ENCODE peak calls at places on chromosomes 16 and 17, in ten cellular contexts. One of them, this sample, is unnamed.

GRCh38 chr16:73505178-73505968 is 457.4 kb upstream of the ZFHX3 start:
- DNase-seq in body of pancreas: no peak
- DNase-seq in fibroblast of mammary gland: no peak
- DNase-seq in MM.1S: no peak
- DNase-seq in mammary epithelial cell: no peak
- DNase-seq in hepatocyte: no peak
- DNase-seq in cardiac fibroblast: no peak
- DNase-seq in GM23338: no peak
- DNase-seq in thyroid gland: no peak
- DNase-seq in CD8-positive, alpha-beta T cell: no peak
- DNase-seq in this sample: no peak

GRCh38 chr17:48989100-48989499 is 8.1 kb upstream of the IGF2BP1 start:
- DNase-seq in body of pancreas: no peak
- DNase-seq in fibroblast of mammary gland: no peak
- DNase-seq in MM.1S: no peak
- DNase-seq in mammary epithelial cell: no peak
- DNase-seq in hepatocyte: no peak
- DNase-seq in cardiac fibroblast: no peak
- DNase-seq in GM23338: no peak
- DNase-seq in thyroid gland: no peak
- DNase-seq in CD8-positive, alpha-beta T cell: no peak
- DNase-seq in this sample: no peak

GRCh38 chr17:1030684-1031557 is 34.0 kb downstream of the TIMM22 start:
- DNase-seq in body of pancreas: no peak
- DNase-seq in fibroblast of mammary gland: peak; percentile 12
- DNase-seq in MM.1S: no peak
- DNase-seq in mammary epithelial cell: no peak
- DNase-seq in hepatocyte: no peak
- DNase-seq in cardiac fibroblast: peak; percentile 17
- DNase-seq in GM23338: peak; percentile 63
- DNase-seq in thyroid gland: peak; percentile 55
- DNase-seq in CD8-positive, alpha-beta T cell: no peak
- DNase-seq in this sample: no peak

GRCh38 chr17:50211249-50212120 is 10.1 kb upstream of the COL1A1 start:
- DNase-seq in body of pancreas: no peak
- DNase-seq in fibroblast of mammary gland: peak; percentile 75
- DNase-seq in MM.1S: no peak
- DNase-seq in mammary epithelial cell: no peak
- DNase-seq in hepatocyte: no peak
- DNase-seq in cardiac fibroblast: peak; percentile 74
- DNase-seq in GM23338: no peak
- DNase-seq in thyroid gland: no peak
- DNase-seq in CD8-positive, alpha-beta T cell: no peak
- DNase-seq in this sample: peak; percentile 63

GRCh38 chr17:12438813-12439586 is 226.7 kb upstream of the MYOCD start:
- DNase-seq in body of pancreas: no peak
- DNase-seq in fibroblast of mammary gland: no peak
- DNase-seq in MM.1S: no peak
- DNase-seq in mammary epithelial cell: no peak
- DNase-seq in hepatocyte: no peak
- DNase-seq in cardiac fibroblast: no peak
- DNase-seq in GM23338: no peak
- DNase-seq in thyroid gland: peak; percentile 35
- DNase-seq in CD8-positive, alpha-beta T cell: no peak
- DNase-seq in this sample: no peak

GRCh38 chr17:6506679-6507231 is 49.6 kb downstream of the PITPNM3 start:
- DNase-seq in body of pancreas: no peak
- DNase-seq in fibroblast of mammary gland: no peak
- DNase-seq in MM.1S: no peak
- DNase-seq in mammary epithelial cell: peak; percentile 79
- DNase-seq in hepatocyte: no peak
- DNase-seq in cardiac fibroblast: peak; percentile 75
- DNase-seq in GM23338: no peak
- DNase-seq in thyroid gland: no peak
- DNase-seq in CD8-positive, alpha-beta T cell: no peak
- DNase-seq in this sample: peak; percentile 63

GRCh38 chr17:1548032-1548431 is 14.6 kb downstream of the PITPNA start:
- DNase-seq in body of pancreas: no peak
- DNase-seq in fibroblast of mammary gland: no peak
- DNase-seq in MM.1S: no peak
- DNase-seq in mammary epithelial cell: no peak
- DNase-seq in hepatocyte: no peak
- DNase-seq in cardiac fibroblast: no peak
- DNase-seq in GM23338: no peak
- DNase-seq in thyroid gland: no peak
- DNase-seq in CD8-positive, alpha-beta T cell: no peak
- DNase-seq in this sample: no peak

GRCh38 chr17:9226794-9227135 is 205.5 kb downstream of the NTN1 start:
- DNase-seq in body of pancreas: no peak
- DNase-seq in fibroblast of mammary gland: no peak
- DNase-seq in MM.1S: peak; percentile 66
- DNase-seq in mammary epithelial cell: peak; percentile 57
- DNase-seq in hepatocyte: no peak
- DNase-seq in cardiac fibroblast: no peak
- DNase-seq in GM23338: peak; percentile 65
- DNase-seq in thyroid gland: no peak
- DNase-seq in CD8-positive, alpha-beta T cell: no peak
- DNase-seq in this sample: no peak

GRCh38 chr16:73212431-73212830 is 164.5 kb upstream of the ZFHX3 start:
- DNase-seq in body of pancreas: no peak
- DNase-seq in fibroblast of mammary gland: no peak
- DNase-seq in MM.1S: no peak
- DNase-seq in mammary epithelial cell: no peak
- DNase-seq in hepatocyte: no peak
- DNase-seq in cardiac fibroblast: no peak
- DNase-seq in GM23338: no peak
- DNase-seq in thyroid gland: no peak
- DNase-seq in CD8-positive, alpha-beta T cell: no peak
- DNase-seq in this sample: no peak

GRCh38 chr16:30445149-30445407 is 596 bp downstream of the SEPHS2 start:
- DNase-seq in body of pancreas: no peak
- DNase-seq in fibroblast of mammary gland: no peak
- DNase-seq in MM.1S: no peak
- DNase-seq in mammary epithelial cell: no peak
- DNase-seq in hepatocyte: no peak
- DNase-seq in cardiac fibroblast: no peak
- DNase-seq in GM23338: no peak
- DNase-seq in thyroid gland: no peak
- DNase-seq in CD8-positive, alpha-beta T cell: no peak
- DNase-seq in this sample: no peak

GRCh38 chr17:15232517-15232915 is 32.6 kb downstream of the PMP22 start:
- DNase-seq in body of pancreas: no peak
- DNase-seq in fibroblast of mammary gland: peak; percentile 14
- DNase-seq in MM.1S: no peak
- DNase-seq in mammary epithelial cell: no peak
- DNase-seq in hepatocyte: no peak
- DNase-seq in cardiac fibroblast: peak; percentile 20
- DNase-seq in GM23338: no peak
- DNase-seq in thyroid gland: no peak
- DNase-seq in CD8-positive, alpha-beta T cell: no peak
- DNase-seq in this sample: no peak

GRCh38 chr17:73710095-73710592 is 65.9 kb upstream of the SDK2 start:
- DNase-seq in body of pancreas: peak; percentile 67
- DNase-seq in fibroblast of mammary gland: peak; percentile 63
- DNase-seq in MM.1S: peak; percentile 38
- DNase-seq in mammary epithelial cell: peak; percentile 61
- DNase-seq in hepatocyte: peak; percentile 81
- DNase-seq in cardiac fibroblast: peak; percentile 66
- DNase-seq in GM23338: peak; percentile 90
- DNase-seq in thyroid gland: peak; percentile 86
- DNase-seq in CD8-positive, alpha-beta T cell: peak; percentile 53
- DNase-seq in this sample: peak; percentile 65

GRCh38 chr16:87412996-87413421 is 20.9 kb downstream of the MAP1LC3B start:
- DNase-seq in body of pancreas: no peak
- DNase-seq in fibroblast of mammary gland: no peak
- DNase-seq in MM.1S: no peak
- DNase-seq in mammary epithelial cell: no peak
- DNase-seq in hepatocyte: no peak
- DNase-seq in cardiac fibroblast: no peak
- DNase-seq in GM23338: peak; percentile 28
- DNase-seq in thyroid gland: no peak
- DNase-seq in CD8-positive, alpha-beta T cell: no peak
- DNase-seq in this sample: no peak

GRCh38 chr16:23694707-23695373 is 16.2 kb downstream of the PLK1 start:
- DNase-seq in body of pancreas: no peak
- DNase-seq in fibroblast of mammary gland: peak; percentile 33
- DNase-seq in MM.1S: peak; percentile 49
- DNase-seq in mammary epithelial cell: no peak
- DNase-seq in hepatocyte: peak; percentile 46
- DNase-seq in cardiac fibroblast: peak; percentile 40
- DNase-seq in GM23338: peak; percentile 94
- DNase-seq in thyroid gland: no peak
- DNase-seq in CD8-positive, alpha-beta T cell: no peak
- DNase-seq in this sample: peak; percentile 37

GRCh38 chr17:29847527-29847931 is 82.5 kb downstream of the SSH2 start:
- DNase-seq in body of pancreas: no peak
- DNase-seq in fibroblast of mammary gland: no peak
- DNase-seq in MM.1S: no peak
- DNase-seq in mammary epithelial cell: no peak
- DNase-seq in hepatocyte: no peak
- DNase-seq in cardiac fibroblast: peak; percentile 57
- DNase-seq in GM23338: peak; percentile 38
- DNase-seq in thyroid gland: peak; percentile 32
- DNase-seq in CD8-positive, alpha-beta T cell: no peak
- DNase-seq in this sample: peak; percentile 52

GRCh38 chr17:28572294-28573099 is 1.2 kb upstream of the PIGS start:
- DNase-seq in body of pancreas: no peak
- DNase-seq in fibroblast of mammary gland: no peak
- DNase-seq in MM.1S: no peak
- DNase-seq in mammary epithelial cell: no peak
- DNase-seq in hepatocyte: no peak
- DNase-seq in cardiac fibroblast: no peak
- DNase-seq in GM23338: no peak
- DNase-seq in thyroid gland: no peak
- DNase-seq in CD8-positive, alpha-beta T cell: no peak
- DNase-seq in this sample: no peak
- H3K4me3 ChIP-seq in body of pancreas: no peak overlapping the region
- H3K4me3 ChIP-seq in fibroblast of mammary gland: no peak overlapping the region
- H3K4me3 ChIP-seq in MM.1S: peak overlapping the region; percentile 99
- H3K4me3 ChIP-seq in mammary epithelial cell: no peak overlapping the region
- H3K4me3 ChIP-seq in hepatocyte: no peak overlapping the region
- H3K4me3 ChIP-seq in cardiac fibroblast: no peak overlapping the region
- H3K4me3 ChIP-seq in GM23338: peak overlapping the region; percentile 95
- H3K4me3 ChIP-seq in thyroid gland: peak overlapping the region; percentile 96
- H3K4me3 ChIP-seq in CD8-positive, alpha-beta T cell: peak overlapping the region; percentile 98
- H3K4me3 ChIP-seq in this sample: no peak overlapping the region

DNA sequence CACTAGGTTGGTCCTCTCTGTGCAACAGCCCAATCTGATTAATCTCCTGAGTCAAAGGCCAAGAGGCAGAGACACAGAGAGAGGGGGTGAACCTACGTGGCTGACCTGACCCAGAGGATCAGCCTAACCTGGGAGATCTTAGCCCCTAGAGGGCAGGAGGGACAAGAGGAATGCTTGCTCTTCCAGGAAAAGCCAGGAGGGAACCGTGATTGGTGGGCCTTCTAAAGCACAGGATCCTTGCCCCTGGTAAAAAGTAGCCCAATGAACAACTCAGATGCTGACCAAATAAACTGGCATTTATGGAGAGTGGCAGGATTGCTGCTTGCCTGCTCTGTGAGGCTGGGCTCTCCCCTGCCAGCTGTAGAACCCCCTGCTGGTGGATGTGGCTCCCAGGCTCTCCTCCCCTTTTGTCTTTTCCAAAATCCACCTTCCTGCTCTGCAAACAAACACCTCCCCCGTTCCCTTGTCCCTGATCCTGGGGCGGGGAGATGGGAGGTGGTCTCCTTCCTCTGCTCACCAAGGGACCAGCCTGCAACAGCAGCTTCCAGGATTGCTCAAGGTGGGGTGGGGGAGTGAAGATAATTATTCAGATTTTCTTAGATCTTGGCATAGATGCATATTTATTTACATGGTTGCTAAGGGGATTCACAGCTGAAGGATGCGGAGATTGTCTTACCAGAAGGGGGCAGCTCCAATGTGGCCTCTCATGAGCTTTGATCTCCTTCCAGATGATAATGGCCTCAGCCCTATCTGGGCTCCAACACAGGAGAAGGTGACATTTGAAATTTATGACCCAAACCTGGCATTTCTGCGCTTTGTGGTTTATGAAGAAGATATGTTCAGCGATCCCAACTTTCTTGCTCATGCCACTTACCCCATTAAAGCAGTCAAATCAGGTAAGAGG is 71.9 kb downstream of the SDR42E1 start:
- DNase-seq in body of pancreas: no peak
- DNase-seq in fibroblast of mammary gland: no peak
- DNase-seq in MM.1S: no peak
- DNase-seq in mammary epithelial cell: no peak
- DNase-seq in hepatocyte: no peak
- DNase-seq in cardiac fibroblast: no peak
- DNase-seq in GM23338: peak; percentile 77
- DNase-seq in thyroid gland: no peak
- DNase-seq in CD8-positive, alpha-beta T cell: no peak
- DNase-seq in this sample: no peak
- TF ChIP-seq CTCF in body of pancreas: no peak
- TF ChIP-seq CTCF in fibroblast of mammary gland: no peak
- TF ChIP-seq CTCF in MM.1S: no peak
- TF ChIP-seq CTCF in mammary epithelial cell: peak; percentile 23
- TF ChIP-seq CTCF in hepatocyte: no peak
- TF ChIP-seq CTCF in cardiac fibroblast: no peak
- TF ChIP-seq CTCF in GM23338: peak; percentile 45
- TF ChIP-seq CTCF in thyroid gland: no peak
- TF ChIP-seq CTCF in CD8-positive, alpha-beta T cell: no peak
- TF ChIP-seq CTCF in this sample: no peak

GRCh38 chr17:81476097-81476496 is 36.5 kb downstream of the ACTG1 start:
- DNase-seq in body of pancreas: no peak
- DNase-seq in fibroblast of mammary gland: no peak
- DNase-seq in MM.1S: no peak
- DNase-seq in mammary epithelial cell: no peak
- DNase-seq in hepatocyte: no peak
- DNase-seq in cardiac fibroblast: no peak
- DNase-seq in GM23338: no peak
- DNase-seq in thyroid gland: no peak
- DNase-seq in CD8-positive, alpha-beta T cell: no peak
- DNase-seq in this sample: no peak
- H3K4me3 ChIP-seq in body of pancreas: no peak overlapping the region
- H3K4me3 ChIP-seq in fibroblast of mammary gland: no peak overlapping the region
- H3K4me3 ChIP-seq in MM.1S: no peak overlapping the region
- H3K4me3 ChIP-seq in mammary epithelial cell: no peak overlapping the region
- H3K4me3 ChIP-seq in hepatocyte: no peak overlapping the region
- H3K4me3 ChIP-seq in cardiac fibroblast: no peak overlapping the region
- H3K4me3 ChIP-seq in GM23338: no peak overlapping the region
- H3K4me3 ChIP-seq in thyroid gland: no peak overlapping the region
- H3K4me3 ChIP-seq in CD8-positive, alpha-beta T cell: no peak overlapping the region
- H3K4me3 ChIP-seq in this sample: no peak overlapping the region

DNA sequence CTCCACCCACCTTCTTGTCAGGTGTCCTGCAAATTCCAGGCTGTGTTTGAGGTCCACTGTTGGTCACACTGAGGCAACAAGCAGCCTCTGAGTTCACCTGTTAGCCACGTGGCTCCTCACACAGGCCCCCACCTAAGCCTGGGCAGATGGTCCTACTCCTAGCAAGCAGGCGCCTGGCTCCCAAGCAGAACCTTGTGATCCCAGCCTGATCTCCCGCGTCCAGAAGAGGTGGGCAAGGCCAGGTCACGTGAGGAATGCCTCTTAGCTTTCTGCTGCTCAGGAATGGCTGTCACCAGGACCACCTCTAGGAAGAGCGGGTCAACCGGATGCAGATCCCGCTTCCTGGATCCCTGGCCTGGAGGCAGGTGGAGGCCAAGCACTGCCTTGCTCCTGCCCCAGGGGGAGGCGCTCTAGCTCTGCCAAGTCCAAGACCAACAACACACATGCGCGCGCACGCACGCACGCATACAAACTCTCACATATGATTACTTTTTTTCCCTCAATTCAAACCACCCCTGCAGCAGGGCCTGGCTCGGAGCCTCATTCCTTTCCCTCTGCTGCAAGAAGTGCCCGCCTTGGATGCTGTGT is 9.5 kb downstream of the CYB561 start:
- DNase-seq in body of pancreas: peak; percentile 85
- DNase-seq in fibroblast of mammary gland: peak; percentile 61
- DNase-seq in MM.1S: no peak
- DNase-seq in mammary epithelial cell: no peak
- DNase-seq in hepatocyte: no peak
- DNase-seq in cardiac fibroblast: peak; percentile 47
- DNase-seq in GM23338: peak; percentile 63
- DNase-seq in thyroid gland: peak; percentile 14
- DNase-seq in CD8-positive, alpha-beta T cell: no peak
- DNase-seq in this sample: peak; percentile 56
- TF ChIP-seq CTCF in body of pancreas: peak; percentile 16
- TF ChIP-seq CTCF in fibroblast of mammary gland: peak; percentile 19
- TF ChIP-seq CTCF in MM.1S: no peak
- TF ChIP-seq CTCF in mammary epithelial cell: no peak
- TF ChIP-seq CTCF in hepatocyte: no peak
- TF ChIP-seq CTCF in cardiac fibroblast: no peak
- TF ChIP-seq CTCF in GM23338: peak; percentile 61
- TF ChIP-seq CTCF in thyroid gland: no peak
- TF ChIP-seq CTCF in CD8-positive, alpha-beta T cell: no peak
- TF ChIP-seq CTCF in this sample: peak; percentile 19

This sample was measured in fibroblast of pulmonary artery.